ENCODE peak calls at places on chromosomes 16 and 17, in eight cellular contexts. V is OCI-LY7, J is sigmoid colon, T is HepG2, Y is ascending aorta, N is lower leg skin, E is AG10803, F is H7. S is an unnamed sample.

GRCh38 chr16:78251115-78251514 is 151.7 kb downstream of the WWOX start:
- DNase-seq in V (no peak), Y (no peak), F (no peak), E (no peak), J (no peak), N (no peak), T (no peak), S (no peak)

GRCh38 chr16:68756250-68757051 is 19.4 kb downstream of the CDH1 start:
- DNase-seq in E (no peak), N (peak), T (no peak), V (peak), J (no peak), F (no peak), Y (no peak), S (no peak)

GRCh38 chr17:64505320-64506200 is 529 bp downstream of the DDX5 start:
- DNase-seq in F (peak), Y (peak), T (peak), E (peak), V (peak), J (peak), N (peak), S (peak)

GRCh38 chr16:73000020-73000906 is 47.7 kb downstream of the ZFHX3 start:
- DNase-seq in V (no peak), Y (no peak), N (peak), T (peak), F (no peak), J (peak), E (peak), S (no peak)

GRCh38 chr16:85479972-85480726 is 133.0 kb upstream of the GSE1 start:
- DNase-seq in T (no peak), J (no peak), F (peak), E (no peak), V (peak), Y (no peak), N (no peak), S (no peak)

GRCh38 chr17:307741-308507 is 44.7 kb downstream of the RPH3AL start:
- DNase-seq in N (no peak), E (peak), V (no peak), Y (no peak), F (no peak), T (no peak), J (peak), S (no peak)

GRCh38 chr17:42894283-42895184 is 6.1 kb upstream of the G6PC1 start:
- DNase-seq in F (no peak), T (peak), J (peak), N (no peak), E (no peak), Y (no peak), V (no peak), S (no peak)

GRCh38 chr17:58121925-58122324 is 26.3 kb upstream of the OR4D1 start:
- DNase-seq in V (peak), N (no peak), Y (no peak), J (no peak), E (peak), F (peak), T (peak), S (peak)

GRCh38 chr16:72995151-72995881 is 52.6 kb downstream of the ZFHX3 start:
- DNase-seq in F (peak), J (no peak), E (no peak), N (no peak), Y (no peak), T (no peak), V (peak), S (no peak)

GRCh38 chr17:67625971-67626370 is 91.8 kb upstream of the NOL11 start:
- DNase-seq in V (no peak), E (no peak), Y (no peak), J (no peak), F (no peak), N (no peak), T (no peak), S (no peak)

GRCh38 chr16:48378276-48378675 is 6.9 kb downstream of the SIAH1 start:
- DNase-seq in N (no peak), V (no peak), Y (no peak), F (no peak), T (no peak), J (no peak), E (no peak), S (no peak)

GRCh38 chr17:9666461-9667050 is 21.2 kb downstream of the USP43 start:
- DNase-seq in Y (no peak), J (no peak), E (peak), F (no peak), T (no peak), V (no peak), N (no peak), S (no peak)

GRCh38 chr16:73298562-73298961 is 250.6 kb upstream of the ZFHX3 start:
- DNase-seq in V (no peak), T (peak), E (peak), Y (no peak), J (no peak), F (peak), N (no peak), S (no peak)

GRCh38 chr17:41666708-41667279 is 21.9 kb upstream of the EIF1 start:
- DNase-seq in Y (no peak), T (peak), J (peak), V (peak), F (peak), N (peak), E (peak), S (peak)

GRCh38 chr16:24822542-24822941 is 23.2 kb upstream of the SLC5A11 start:
- DNase-seq in J (peak), Y (no peak), N (no peak), V (no peak), T (no peak), F (no peak), E (no peak), S (no peak)

GRCh38 chr17:83189673-83190385 is 110.4 kb downstream of the METRNL start:
- DNase-seq in E (peak), Y (no peak), V (no peak), F (no peak), T (peak), N (peak), J (peak), S (no peak)

GRCh38 chr17:57363580-57363979 is 107.3 kb downstream of the MSI2 start:
- DNase-seq in V (no peak), F (no peak), N (no peak), Y (no peak), T (no peak), E (no peak), J (no peak), S (no peak)

GRCh38 chr16:62548095-62548494 is 511.9 kb upstream of the CDH8 start:
- DNase-seq in Y (no peak), E (no peak), V (no peak), N (no peak), T (no peak), J (no peak), F (peak), S (no peak)

GRCh38 chr17:36728030-36728991 is 126.9 kb downstream of the MRM1 start:
- DNase-seq in E (no peak), N (no peak), Y (no peak), V (no peak), J (no peak), F (no peak), T (no peak), S (no peak)

GRCh38 chr17:72661093-72661944 is 431.2 kb downstream of the SLC39A11 start:
- DNase-seq in F (peak), J (no peak), Y (no peak), V (no peak), N (no peak), E (no peak), T (peak), S (no peak)

GRCh38 chr16:71895679-71896385 is 501 bp downstream of the IST1 start:
- DNase-seq in N (peak), E (peak), T (no peak), V (peak), J (peak), F (peak), Y (no peak), S (peak)

GRCh38 chr17:58303981-58304734 is 23.4 kb upstream of the MPO start:
- DNase-seq in T (peak), V (peak), Y (no peak), F (peak), E (peak), N (no peak), J (peak), S (peak)

GRCh38 chr17:57090560-57091185 is 5.6 kb downstream of the AKAP1 start:
- DNase-seq in F (no peak), Y (no peak), E (peak), N (no peak), T (no peak), V (no peak), J (no peak), S (no peak)

GRCh38 chr16:30551781-30552180 is 6.4 kb downstream of the ZNF764 start:
- DNase-seq in F (no peak), V (no peak), J (no peak), T (no peak), Y (no peak), N (no peak), E (no peak), S (peak)

GRCh38 chr16:49400611-49401010 is 27.0 kb downstream of the C16orf78 start:
- DNase-seq in E (no peak), T (no peak), Y (no peak), N (no peak), F (no peak), V (no peak), J (no peak), S (no peak)

GRCh38 chr16:88649195-88649923 is 1.5 kb downstream of the CYBA start:
- DNase-seq in T (peak), E (no peak), Y (no peak), J (no peak), F (no peak), V (peak), N (no peak), S (no peak)

GRCh38 chr17:42313773-42314566 is 25.7 kb downstream of the STAT5A start:
- DNase-seq in T (no peak), E (no peak), F (no peak), V (no peak), N (peak), Y (no peak), J (no peak), S (no peak)

GRCh38 chr17:44400226-44400847 is 10.9 kb upstream of the ITGA2B start:
- DNase-seq in Y (no peak), E (peak), V (peak), T (peak), F (peak), J (no peak), N (no peak), S (no peak)

GRCh38 chr16:24906199-24906808 is 60.5 kb downstream of the SLC5A11 start:
- DNase-seq in N (no peak), V (peak), T (peak), J (no peak), F (no peak), E (peak), Y (no peak), S (no peak)

GRCh38 chr17:27609606-27610303 is 21.2 kb upstream of the LGALS9 start:
- DNase-seq in N (no peak), Y (no peak), F (peak), E (peak), T (peak), V (peak), J (no peak), S (no peak)

GRCh38 chr16:14369734-14370598 is 260.1 kb downstream of the PARN start:
- DNase-seq in N (peak), Y (no peak), E (peak), V (no peak), F (peak), T (no peak), J (no peak), S (no peak)

GRCh38 chr17:38568845-38569510 is 36.8 kb downstream of the SRCIN1 start:
- DNase-seq in E (no peak), T (no peak), N (no peak), V (no peak), F (no peak), Y (no peak), J (no peak), S (no peak)

GRCh38 chr17:39240631-39241030 is 14.9 kb upstream of the STAC2 start:
- DNase-seq in T (no peak), V (no peak), Y (no peak), F (no peak), N (no peak), E (no peak), J (peak), S (no peak)

GRCh38 chr16:6684076-6684673 is 648.5 kb upstream of the RBFOX1 start:
- DNase-seq in N (no peak), J (no peak), Y (no peak), T (peak), E (no peak), V (peak), F (peak), S (no peak)

GRCh38 chr17:53058031-53058430 is 764.7 kb upstream of the KIF2B start:
- DNase-seq in Y (no peak), N (no peak), T (no peak), E (no peak), V (no peak), F (no peak), J (no peak), S (no peak)

GRCh38 chr16:87725596-87726235 is 40.1 kb downstream of the KLHDC4 start:
- DNase-seq in E (peak), N (no peak), Y (no peak), T (no peak), F (no peak), J (no peak), V (no peak), S (no peak)

GRCh38 chr16:47779201-47780016 is 318.3 kb downstream of the PHKB start:
- DNase-seq in F (no peak), T (no peak), J (no peak), E (peak), Y (no peak), N (no peak), V (no peak), S (no peak)

GRCh38 chr16:83312015-83312734 is 495.6 kb upstream of the HSBP1 start:
- DNase-seq in V (no peak), J (no peak), N (no peak), T (no peak), Y (no peak), F (no peak), E (peak), S (no peak)

GRCh38 chr17:81635431-81635830 is 1.5 kb downstream of the NPLOC4 start:
- DNase-seq in F (no peak), Y (no peak), T (no peak), N (no peak), J (no peak), E (no peak), V (no peak), S (no peak)
- H3K4me3 ChIP-seq in F (no peak), Y (peak), T (peak), N (no peak), J (no peak), E (peak), V (peak), S (no peak)

GRCh38 chr16:80300456-80300855 is 240.3 kb upstream of the DYNLRB2 start:
- DNase-seq in V (no peak), Y (no peak), T (no peak), J (no peak), N (no peak), F (no peak), E (no peak), S (no peak)
- H3K4me3 ChIP-seq in V (no peak), Y (no peak), T (no peak), J (no peak), N (no peak), F (no peak), E (no peak), S (no peak)

GRCh38 chr16:56320081-56320480 is 105.3 kb downstream of the AMFR start:
- DNase-seq in J (no peak), T (no peak), Y (no peak), N (no peak), V (no peak), E (no peak), F (no peak), S (no peak)

GRCh38 chr16:56316545-56316944 is 108.8 kb downstream of the AMFR start:
- DNase-seq in V (no peak), F (peak), J (no peak), Y (no peak), T (no peak), N (no peak), E (no peak), S (no peak)

GRCh38 chr16:56315955-56316354 is 109.4 kb downstream of the AMFR start:
- DNase-seq in J (no peak), T (no peak), V (no peak), Y (no peak), F (no peak), N (no peak), E (no peak), S (no peak)

GRCh38 chr16:56319391-56319790 is 106.0 kb downstream of the AMFR start:
- DNase-seq in T (no peak), F (no peak), N (no peak), Y (no peak), V (no peak), E (no peak), J (no peak), S (no peak)

GRCh38 chr16:56317998-56318912 is 107.1 kb downstream of the AMFR start:
- DNase-seq in J (peak), T (peak), Y (peak), E (peak), N (peak), F (peak), V (peak), S (peak)
- H3K4me3 ChIP-seq in J (peak), T (peak), Y (peak), E (peak), N (no peak), F (peak), V (no peak), S (no peak)

DNA sequence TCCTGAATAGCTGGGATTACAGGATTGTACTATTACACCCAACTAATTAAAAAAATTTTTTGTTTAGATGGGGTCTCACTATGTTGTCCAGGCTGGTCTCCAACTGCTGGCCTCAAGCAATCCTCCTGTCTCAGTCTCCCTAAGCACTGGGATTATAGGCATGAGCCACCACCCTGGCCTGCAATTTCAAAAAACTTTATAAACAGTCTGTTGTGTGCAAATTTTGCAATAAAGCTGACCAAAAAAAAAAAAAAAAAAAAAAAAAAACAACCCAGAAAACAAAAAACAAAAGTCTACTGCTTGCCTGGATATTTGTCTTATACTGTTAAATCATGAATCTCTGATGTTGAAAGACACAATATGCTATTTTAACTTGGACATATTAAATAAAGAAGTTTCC is 4.4 kb downstream of the CREBBP start:
- DNase-seq in E (no peak), T (no peak), F (no peak), J (no peak), V (no peak), N (no peak), Y (no peak), S (no peak)
- H3K4me3 ChIP-seq in E (no peak), T (no peak), F (no peak), J (no peak), V (no peak), N (no peak), Y (no peak), S (no peak)

GRCh38 chr17:8470447-8471047 is 34.9 kb downstream of the NDEL1 start:
- DNase-seq in F (peak), J (peak), Y (no peak), N (peak), V (no peak), T (no peak), E (no peak), S (no peak)
- H3K4me3 ChIP-seq in F (no peak), J (no peak), Y (no peak), N (no peak), V (no peak), T (no peak), E (no peak), S (no peak)

DNA sequence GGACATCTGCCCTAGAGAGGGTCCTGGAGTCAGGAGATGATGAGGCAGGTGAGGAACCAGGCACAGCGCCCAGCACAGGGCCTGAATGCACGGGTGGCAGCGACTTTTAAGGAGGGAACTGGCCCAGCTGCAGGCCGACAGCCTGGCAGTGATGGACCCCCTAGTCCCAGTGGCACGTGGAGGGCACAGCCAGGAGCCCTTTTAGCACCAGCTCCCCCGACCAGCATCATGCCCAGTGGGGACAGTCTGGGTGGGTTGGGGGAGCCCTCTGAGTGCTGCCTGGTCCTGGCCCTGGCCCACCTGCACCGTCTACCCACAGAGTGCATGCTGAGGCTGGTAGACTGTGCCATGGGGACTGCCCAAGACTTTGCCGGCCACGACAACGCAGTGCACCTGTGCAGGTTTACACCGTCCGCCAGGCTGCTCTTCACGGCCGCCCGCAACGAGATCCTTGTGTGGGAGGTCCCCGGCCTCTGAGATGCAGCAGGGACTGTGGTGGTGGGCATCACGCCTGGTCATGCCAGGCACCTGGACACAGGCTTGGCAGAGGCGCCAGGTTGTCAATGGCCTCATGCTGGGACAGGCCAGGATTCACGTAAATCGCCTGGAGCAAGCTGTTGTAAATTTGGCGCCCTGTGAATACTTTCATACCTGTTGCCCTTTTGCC is 686 bp upstream of the RHOT2 start:
- DNase-seq in V (no peak), Y (no peak), F (no peak), T (no peak), N (no peak), E (no peak), J (no peak), S (no peak)
- H3K4me3 ChIP-seq in V (peak), Y (peak), F (no peak), T (peak), N (no peak), E (no peak), J (peak), S (peak)

GRCh38 chr16:569445-570254 is at the start of gene PIGQ:
- DNase-seq in F (peak), J (peak), N (peak), T (peak), Y (no peak), E (peak), V (peak), S (peak)

GRCh38 chr16:565420-566330 is 1.1 kb upstream of the NHLRC4 start:
- DNase-seq in N (no peak), V (no peak), F (peak), E (no peak), T (no peak), Y (no peak), J (no peak), S (no peak)

GRCh38 chr16:567362-568256 is 804 bp downstream of the NHLRC4 start:
- DNase-seq in F (peak), E (no peak), T (no peak), V (no peak), J (no peak), N (no peak), Y (no peak), S (no peak)

GRCh38 chr16:566475-567361 is at the start of gene NHLRC4:
- DNase-seq in T (peak), J (peak), N (peak), F (peak), V (peak), Y (no peak), E (peak), S (no peak)

GRCh38 chr16:568401-569258 is 1.1 kb upstream of the PIGQ start:
- DNase-seq in F (peak), Y (no peak), N (no peak), E (no peak), T (no peak), V (no peak), J (no peak), S (no peak)
- H3K4me3 ChIP-seq in F (peak), Y (no peak), N (no peak), E (no peak), T (peak), V (peak), J (peak), S (peak)

S was measured in effector memory CD4-positive, alpha-beta T cell.